ENCODE peak calls at places on chromosome 2, in four cellular contexts. B is NCI-H1092, P is NCI-H2081, R is H54. C is an unnamed sample.

GRCh38 chr2:206698811-206699210 is 19.4 kb downstream of the DYTN start:
- DNase-seq in P (no peak), R (no peak), B (no peak), C (no peak)

GRCh38 chr2:99169534-99169933 is 11.3 kb downstream of the MITD1 start:
- DNase-seq in B (no peak), R (no peak), P (no peak), C (no peak)

GRCh38 chr2:129891341-129892320 is 87.8 kb upstream of the RAB6C start:
- DNase-seq in P (no peak), R (no peak), B (no peak), C (no peak)

GRCh38 chr2:172698041-172698863 is 37.4 kb upstream of the RAPGEF4 start:
- DNase-seq in R (peak; percentile 55), B (no peak), P (no peak), C (no peak)

GRCh38 chr2:44680983-44681481 is 260.5 kb upstream of the SIX3 start:
- DNase-seq in B (peak; percentile 52), P (peak; percentile 63), R (no peak), C (no peak)

GRCh38 chr2:241659150-241659739 is 21.8 kb downstream of the ATG4B start:
- DNase-seq in B (peak; percentile 13), R (no peak), P (peak; percentile 63), C (no peak)

GRCh38 chr2:50476174-50476573 is 555.8 kb downstream of the NRXN1 start:
- DNase-seq in B (no peak), R (no peak), P (peak; percentile 61), C (no peak)

GRCh38 chr2:237695201-237695780 is 67.9 kb downstream of the LRRFIP1 start:
- DNase-seq in B (no peak), R (peak; percentile 83), P (peak; percentile 37), C (no peak)

GRCh38 chr2:191795711-191796110 is 51.2 kb downstream of the CAVIN2 start:
- DNase-seq in P (no peak), B (no peak), R (no peak), C (no peak)

GRCh38 chr2:238638100-238638981 is 209.5 kb upstream of the TWIST2 start:
- DNase-seq in R (no peak), B (no peak), P (no peak), C (no peak)

GRCh38 chr2:168114021-168114420 is 133.4 kb downstream of the STK39 start:
- DNase-seq in P (no peak), B (no peak), R (no peak), C (no peak)

GRCh38 chr2:98452396-98453027 is 7.9 kb downstream of the INPP4A start:
- DNase-seq in R (no peak), B (no peak), P (no peak), C (no peak)

GRCh38 chr2:95799892-95800291 is 191.7 kb downstream of the ANKRD36C start:
- DNase-seq in P (no peak), R (no peak), B (no peak), C (no peak)

C was measured in HS-27A.